ENCODE peak calls at places on chromosomes 6 and 20, in ten cellular contexts. One of them, this sample, is unnamed.

GRCh38 chr6:654136-654535 is 2.8 kb downstream of the HUS1B start:
- DNase-seq in adrenal gland: no peak
- DNase-seq in upper lobe of left lung: no peak
- DNase-seq in coronary artery: no peak
- DNase-seq in lower lobe of right lung: no peak
- DNase-seq in fibroblast of the aortic adventitia: peak
- DNase-seq in astrocyte of the spinal cord: no peak
- DNase-seq in mesothelial cell of epicardium: no peak
- DNase-seq in GM06990: no peak
- DNase-seq in transverse colon: no peak
- DNase-seq in this sample: no peak

GRCh38 chr6:15879372-15880261 is 216.8 kb upstream of the DTNBP1 start:
- DNase-seq in adrenal gland: peak
- DNase-seq in astrocyte of the spinal cord: peak
- DNase-seq in lower lobe of right lung: peak
- DNase-seq in mesothelial cell of epicardium: peak
- DNase-seq in upper lobe of left lung: peak
- DNase-seq in GM06990: peak
- DNase-seq in coronary artery: no peak
- DNase-seq in transverse colon: peak
- DNase-seq in fibroblast of the aortic adventitia: peak
- DNase-seq in this sample: no peak

GRCh38 chr20:63969851-63970713 is at the start of gene ZNF512B:
- DNase-seq in upper lobe of left lung: no peak
- DNase-seq in lower lobe of right lung: no peak
- DNase-seq in astrocyte of the spinal cord: peak
- DNase-seq in adrenal gland: peak
- DNase-seq in GM06990: peak
- DNase-seq in fibroblast of the aortic adventitia: peak
- DNase-seq in mesothelial cell of epicardium: peak
- DNase-seq in coronary artery: peak
- DNase-seq in transverse colon: peak
- DNase-seq in this sample: peak

GRCh38 chr20:6058684-6059295 is 4.9 kb upstream of the LRRN4 start:
- DNase-seq in mesothelial cell of epicardium: peak
- DNase-seq in GM06990: no peak
- DNase-seq in astrocyte of the spinal cord: no peak
- DNase-seq in fibroblast of the aortic adventitia: peak
- DNase-seq in transverse colon: no peak
- DNase-seq in upper lobe of left lung: peak
- DNase-seq in coronary artery: no peak
- DNase-seq in adrenal gland: no peak
- DNase-seq in lower lobe of right lung: peak
- DNase-seq in this sample: no peak

GRCh38 chr6:99334526-99335127 is 14.8 kb downstream of the FAXC start:
- DNase-seq in transverse colon: no peak
- DNase-seq in mesothelial cell of epicardium: no peak
- DNase-seq in fibroblast of the aortic adventitia: peak
- DNase-seq in upper lobe of left lung: peak
- DNase-seq in astrocyte of the spinal cord: peak
- DNase-seq in adrenal gland: peak
- DNase-seq in coronary artery: no peak
- DNase-seq in lower lobe of right lung: no peak
- DNase-seq in GM06990: peak
- DNase-seq in this sample: no peak

GRCh38 chr20:63858393-63859165 is 2.7 kb upstream of the ABHD16B start:
- DNase-seq in upper lobe of left lung: no peak
- DNase-seq in adrenal gland: peak
- DNase-seq in fibroblast of the aortic adventitia: no peak
- DNase-seq in GM06990: no peak
- DNase-seq in lower lobe of right lung: no peak
- DNase-seq in mesothelial cell of epicardium: no peak
- DNase-seq in coronary artery: no peak
- DNase-seq in transverse colon: no peak
- DNase-seq in astrocyte of the spinal cord: peak
- DNase-seq in this sample: no peak

GRCh38 chr6:139860193-139860592 is 485.7 kb upstream of the CITED2 start:
- DNase-seq in mesothelial cell of epicardium: no peak
- DNase-seq in coronary artery: no peak
- DNase-seq in lower lobe of right lung: no peak
- DNase-seq in fibroblast of the aortic adventitia: no peak
- DNase-seq in upper lobe of left lung: no peak
- DNase-seq in transverse colon: no peak
- DNase-seq in adrenal gland: no peak
- DNase-seq in astrocyte of the spinal cord: no peak
- DNase-seq in GM06990: no peak
- DNase-seq in this sample: no peak

GRCh38 chr6:142946924-142947701 is 2.1 kb upstream of the HIVEP2 start:
- DNase-seq in transverse colon: peak
- DNase-seq in adrenal gland: peak
- DNase-seq in lower lobe of right lung: peak
- DNase-seq in coronary artery: peak
- DNase-seq in fibroblast of the aortic adventitia: peak
- DNase-seq in upper lobe of left lung: peak
- DNase-seq in astrocyte of the spinal cord: peak
- DNase-seq in mesothelial cell of epicardium: peak
- DNase-seq in GM06990: peak
- DNase-seq in this sample: peak

GRCh38 chr6:21295846-21296245 is 297.7 kb upstream of the SOX4 start:
- DNase-seq in GM06990: no peak
- DNase-seq in astrocyte of the spinal cord: no peak
- DNase-seq in transverse colon: no peak
- DNase-seq in fibroblast of the aortic adventitia: no peak
- DNase-seq in coronary artery: no peak
- DNase-seq in upper lobe of left lung: no peak
- DNase-seq in lower lobe of right lung: no peak
- DNase-seq in adrenal gland: no peak
- DNase-seq in mesothelial cell of epicardium: no peak
- DNase-seq in this sample: no peak

DNA sequence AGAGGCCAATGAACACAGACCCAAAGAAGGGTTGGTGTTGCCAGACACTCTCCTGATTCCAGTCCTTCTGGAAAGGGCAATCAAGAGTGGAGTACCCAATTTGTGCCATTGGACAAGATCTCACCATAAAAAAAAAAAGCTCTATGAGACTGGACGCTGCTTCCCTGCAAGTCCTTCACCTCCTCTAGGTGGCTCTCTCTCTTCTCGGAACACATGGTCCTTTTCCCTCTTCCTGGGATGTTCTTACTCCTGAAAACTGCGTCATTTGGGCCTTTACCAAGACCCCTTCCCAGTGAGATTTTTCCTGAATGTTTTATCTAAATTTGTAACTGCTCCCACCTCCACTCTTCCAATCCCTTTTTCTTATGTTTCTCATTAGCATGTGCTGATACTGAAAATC is 280.8 kb downstream of the FOXA2 start:
- DNase-seq in upper lobe of left lung: no peak
- DNase-seq in mesothelial cell of epicardium: no peak
- DNase-seq in GM06990: no peak
- DNase-seq in lower lobe of right lung: no peak
- DNase-seq in adrenal gland: no peak
- DNase-seq in coronary artery: no peak
- DNase-seq in astrocyte of the spinal cord: no peak
- DNase-seq in transverse colon: no peak
- DNase-seq in fibroblast of the aortic adventitia: no peak
- DNase-seq in this sample: no peak
- TF ChIP-seq CTCF in upper lobe of left lung: no peak
- TF ChIP-seq CTCF in mesothelial cell of epicardium: no peak
- TF ChIP-seq CTCF in GM06990: peak
- TF ChIP-seq CTCF in lower lobe of right lung: no peak
- TF ChIP-seq CTCF in adrenal gland: no peak
- TF ChIP-seq CTCF in coronary artery: no peak
- TF ChIP-seq CTCF in astrocyte of the spinal cord: peak
- TF ChIP-seq CTCF in transverse colon: no peak
- TF ChIP-seq CTCF in fibroblast of the aortic adventitia: peak
- TF ChIP-seq CTCF in this sample: peak

GRCh38 chr20:56558968-56559367 is 25.9 kb downstream of the FAM209B start:
- DNase-seq in upper lobe of left lung: no peak
- DNase-seq in fibroblast of the aortic adventitia: no peak
- DNase-seq in coronary artery: no peak
- DNase-seq in lower lobe of right lung: no peak
- DNase-seq in adrenal gland: no peak
- DNase-seq in astrocyte of the spinal cord: no peak
- DNase-seq in mesothelial cell of epicardium: no peak
- DNase-seq in transverse colon: no peak
- DNase-seq in GM06990: no peak
- DNase-seq in this sample: no peak

GRCh38 chr20:56551571-56551970 is 18.5 kb downstream of the FAM209B start:
- DNase-seq in lower lobe of right lung: no peak
- DNase-seq in adrenal gland: no peak
- DNase-seq in fibroblast of the aortic adventitia: no peak
- DNase-seq in GM06990: no peak
- DNase-seq in coronary artery: no peak
- DNase-seq in transverse colon: no peak
- DNase-seq in astrocyte of the spinal cord: no peak
- DNase-seq in upper lobe of left lung: no peak
- DNase-seq in mesothelial cell of epicardium: no peak
- DNase-seq in this sample: no peak

GRCh38 chr20:56552911-56553629 is 20.0 kb downstream of the FAM209B start:
- DNase-seq in mesothelial cell of epicardium: no peak
- DNase-seq in fibroblast of the aortic adventitia: no peak
- DNase-seq in adrenal gland: no peak
- DNase-seq in lower lobe of right lung: no peak
- DNase-seq in coronary artery: no peak
- DNase-seq in upper lobe of left lung: no peak
- DNase-seq in transverse colon: no peak
- DNase-seq in astrocyte of the spinal cord: no peak
- DNase-seq in GM06990: no peak
- DNase-seq in this sample: no peak

DNA sequence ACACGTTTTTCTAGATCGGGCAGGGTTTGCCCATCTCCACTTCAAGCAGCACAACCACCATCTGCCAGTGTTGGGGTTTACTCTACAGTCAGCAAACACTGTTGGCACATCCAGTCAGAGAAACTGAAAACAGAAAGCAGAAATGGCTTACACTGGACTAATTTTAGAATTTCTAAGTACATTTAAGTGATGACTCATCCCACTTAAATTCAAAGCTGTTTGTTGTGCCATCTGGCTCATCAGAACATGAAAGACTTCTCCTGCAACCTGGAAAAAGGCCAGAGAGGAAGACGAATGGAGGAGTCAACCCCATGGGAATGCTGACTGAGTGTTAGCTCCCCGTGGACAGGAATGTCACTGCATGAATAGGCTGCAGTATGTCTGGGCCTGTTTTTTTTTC is 21.8 kb downstream of the FAM209B start:
- DNase-seq in astrocyte of the spinal cord: peak
- DNase-seq in upper lobe of left lung: peak
- DNase-seq in adrenal gland: peak
- DNase-seq in lower lobe of right lung: no peak
- DNase-seq in transverse colon: peak
- DNase-seq in mesothelial cell of epicardium: no peak
- DNase-seq in fibroblast of the aortic adventitia: peak
- DNase-seq in coronary artery: no peak
- DNase-seq in GM06990: peak
- DNase-seq in this sample: no peak
- TF ChIP-seq CTCF in astrocyte of the spinal cord: no peak
- TF ChIP-seq CTCF in upper lobe of left lung: no peak
- TF ChIP-seq CTCF in adrenal gland: no peak
- TF ChIP-seq CTCF in lower lobe of right lung: no peak
- TF ChIP-seq CTCF in transverse colon: no peak
- TF ChIP-seq CTCF in mesothelial cell of epicardium: no peak
- TF ChIP-seq CTCF in fibroblast of the aortic adventitia: peak
- TF ChIP-seq CTCF in coronary artery: no peak
- TF ChIP-seq CTCF in GM06990: no peak
- TF ChIP-seq CTCF in this sample: no peak

DNA sequence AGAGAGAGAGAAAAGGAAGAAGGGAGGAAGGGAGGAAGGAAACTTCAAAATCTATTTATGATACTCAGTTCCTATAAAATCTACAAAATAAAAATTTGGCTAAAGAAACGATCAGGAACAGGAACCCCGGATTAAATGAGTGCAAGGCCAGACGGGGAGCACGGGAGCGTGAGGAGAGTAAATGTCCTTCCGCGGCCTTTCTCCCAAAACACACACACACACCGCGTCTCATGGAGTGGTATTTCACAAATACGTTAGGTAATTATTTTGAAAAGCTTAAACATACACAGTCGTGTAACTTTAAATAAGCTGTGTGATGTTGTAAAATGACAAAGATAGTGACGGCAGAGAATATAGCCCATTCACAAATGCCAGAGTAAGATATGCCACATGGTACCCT is 125.7 kb upstream of the AFDN start:
- DNase-seq in lower lobe of right lung: no peak
- DNase-seq in coronary artery: no peak
- DNase-seq in upper lobe of left lung: no peak
- DNase-seq in fibroblast of the aortic adventitia: no peak
- DNase-seq in GM06990: no peak
- DNase-seq in astrocyte of the spinal cord: no peak
- DNase-seq in adrenal gland: no peak
- DNase-seq in mesothelial cell of epicardium: no peak
- DNase-seq in transverse colon: no peak
- DNase-seq in this sample: no peak
- TF ChIP-seq CTCF in lower lobe of right lung: no peak
- TF ChIP-seq CTCF in coronary artery: no peak
- TF ChIP-seq CTCF in upper lobe of left lung: no peak
- TF ChIP-seq CTCF in fibroblast of the aortic adventitia: no peak
- TF ChIP-seq CTCF in GM06990: no peak
- TF ChIP-seq CTCF in astrocyte of the spinal cord: no peak
- TF ChIP-seq CTCF in adrenal gland: no peak
- TF ChIP-seq CTCF in mesothelial cell of epicardium: no peak
- TF ChIP-seq CTCF in transverse colon: no peak
- TF ChIP-seq CTCF in this sample: no peak

GRCh38 chr6:134094436-134094835 is 42.0 kb upstream of the SLC2A12 start:
- DNase-seq in mesothelial cell of epicardium: no peak
- DNase-seq in GM06990: no peak
- DNase-seq in transverse colon: no peak
- DNase-seq in adrenal gland: no peak
- DNase-seq in fibroblast of the aortic adventitia: no peak
- DNase-seq in coronary artery: no peak
- DNase-seq in upper lobe of left lung: no peak
- DNase-seq in lower lobe of right lung: no peak
- DNase-seq in astrocyte of the spinal cord: peak
- DNase-seq in this sample: no peak

GRCh38 chr6:134097114-134097707 is 44.8 kb upstream of the SLC2A12 start:
- DNase-seq in mesothelial cell of epicardium: peak
- DNase-seq in GM06990: peak
- DNase-seq in fibroblast of the aortic adventitia: peak
- DNase-seq in coronary artery: no peak
- DNase-seq in upper lobe of left lung: peak
- DNase-seq in adrenal gland: peak
- DNase-seq in astrocyte of the spinal cord: peak
- DNase-seq in transverse colon: peak
- DNase-seq in lower lobe of right lung: no peak
- DNase-seq in this sample: peak

GRCh38 chr6:134092449-134092848 is 40.0 kb upstream of the SLC2A12 start:
- DNase-seq in GM06990: no peak
- DNase-seq in lower lobe of right lung: no peak
- DNase-seq in coronary artery: no peak
- DNase-seq in mesothelial cell of epicardium: no peak
- DNase-seq in upper lobe of left lung: no peak
- DNase-seq in astrocyte of the spinal cord: no peak
- DNase-seq in transverse colon: no peak
- DNase-seq in fibroblast of the aortic adventitia: no peak
- DNase-seq in adrenal gland: no peak
- DNase-seq in this sample: no peak

GRCh38 chr6:134090591-134090990 is 38.2 kb upstream of the SLC2A12 start:
- DNase-seq in adrenal gland: no peak
- DNase-seq in lower lobe of right lung: no peak
- DNase-seq in coronary artery: no peak
- DNase-seq in transverse colon: no peak
- DNase-seq in GM06990: no peak
- DNase-seq in astrocyte of the spinal cord: no peak
- DNase-seq in mesothelial cell of epicardium: no peak
- DNase-seq in upper lobe of left lung: no peak
- DNase-seq in fibroblast of the aortic adventitia: no peak
- DNase-seq in this sample: no peak

GRCh38 chr6:134093007-134093573 is 40.7 kb upstream of the SLC2A12 start:
- DNase-seq in transverse colon: no peak
- DNase-seq in lower lobe of right lung: no peak
- DNase-seq in upper lobe of left lung: no peak
- DNase-seq in mesothelial cell of epicardium: no peak
- DNase-seq in GM06990: no peak
- DNase-seq in astrocyte of the spinal cord: no peak
- DNase-seq in adrenal gland: no peak
- DNase-seq in fibroblast of the aortic adventitia: no peak
- DNase-seq in coronary artery: no peak
- DNase-seq in this sample: no peak
- TF ChIP-seq CTCF in transverse colon: no peak
- TF ChIP-seq CTCF in lower lobe of right lung: no peak
- TF ChIP-seq CTCF in upper lobe of left lung: no peak
- TF ChIP-seq CTCF in mesothelial cell of epicardium: no peak
- TF ChIP-seq CTCF in GM06990: no peak
- TF ChIP-seq CTCF in astrocyte of the spinal cord: no peak
- TF ChIP-seq CTCF in adrenal gland: no peak
- TF ChIP-seq CTCF in fibroblast of the aortic adventitia: no peak
- TF ChIP-seq CTCF in coronary artery: no peak
- TF ChIP-seq CTCF in this sample: no peak

This sample was measured in progenitor cell of endocrine pancreas.